ENCODE peak calls at places on chromosome 11, in ten cellular contexts. G is non-pigmented ciliary epithelial cell; B is kidney tubule cell; K is stromal cell of bone marrow; Q is activated T-cell treated with anti-CD3 and anti-CD28 coated beads for 1 hour; J is Karpas-422; D is HT1080; O is GM13976; V is fibroblast of pulmonary artery; I is activated CD4-positive, alpha-beta T cell treated with anti-CD3 and anti-CD28 coated beads, Interleukin-2, amount 10 ng/mL, durations not matched to agents 7 days and 5 days. H is an unnamed sample.

GRCh38 chr11:73157141-73158010 is 15.3 kb upstream of the FCHSD2 start:
- DNase-seq in V (peak; percentile 70), Q (no peak), J (peak; percentile 89), B (peak; percentile 80), O (peak; percentile 75), K (peak; percentile 33), G (no peak), D (peak; percentile 36), I (no peak), H (no peak)

GRCh38 chr11:44949160-44950035 is 1.3 kb downstream of the TP53I11 start:
- DNase-seq in K (no peak), B (no peak), D (no peak), V (peak; percentile 67), J (no peak), Q (peak; percentile 9), G (no peak), I (peak; percentile 11), O (no peak), H (no peak)

GRCh38 chr11:85815186-85815911 is 4.4 kb upstream of the SYTL2 start:
- DNase-seq in D (peak; percentile 64), Q (no peak), K (peak; percentile 52), O (no peak), I (no peak), V (peak; percentile 33), G (peak; percentile 45), B (no peak), J (no peak), H (no peak)

GRCh38 chr11:101458161-101458560 is 125.6 kb downstream of the TRPC6 start:
- DNase-seq in O (no peak), B (peak; percentile 42), D (peak; percentile 30), I (no peak), K (peak; percentile 33), J (no peak), V (peak; percentile 11), Q (no peak), G (no peak), H (no peak)

GRCh38 chr11:16404781-16405180 is 48.4 kb upstream of the SOX6 start:
- DNase-seq in I (no peak), B (no peak), Q (no peak), J (no peak), V (no peak), D (no peak), O (no peak), G (no peak), K (no peak), H (no peak)

GRCh38 chr11:78662811-78663210 is 88.1 kb upstream of the NARS2 start:
- DNase-seq in J (no peak), Q (no peak), V (no peak), I (no peak), D (no peak), O (no peak), G (no peak), B (no peak), K (no peak), H (no peak)

GRCh38 chr11:95577716-95578460 is 211.7 kb downstream of the FAM76B start:
- DNase-seq in G (no peak), B (peak; percentile 84), O (no peak), I (no peak), D (peak; percentile 74), K (peak; percentile 88), J (peak; percentile 55), Q (no peak), V (peak; percentile 52), H (no peak)

GRCh38 chr11:47516155-47516554 is 36.8 kb downstream of the CELF1 start:
- DNase-seq in J (no peak), B (no peak), Q (no peak), G (no peak), K (no peak), V (no peak), I (no peak), D (no peak), O (no peak), H (no peak)

GRCh38 chr11:96413408-96413807 is 23.6 kb downstream of the JRKL start:
- DNase-seq in G (no peak), V (no peak), Q (no peak), I (no peak), O (no peak), K (no peak), B (peak; percentile 15), J (no peak), D (no peak), H (no peak)